ENCODE peak calls at places on chromosomes 5 and 9, in nine cellular contexts. C is astrocyte of the cerebellum, H is HL-60, P is AG04449, A is fibroblast of lung, Z is pancreas, S is GM10248, O is cardiac fibroblast, E is spleen. K is an unnamed sample.
A peak's percentile ranks its signal among the peaks of the same experiment; 100 is the strongest.

GRCh38 chr9:19404278-19405075 is 4.3 kb upstream of the ACER2 start:
- DNase-seq in C (no peak), H (no peak), P (no peak), A (no peak), Z (peak; percentile 35), S (no peak), O (no peak), E (no peak), K (no peak)

GRCh38 chr5:127442085-127442484 is 75.4 kb upstream of the PRRC1 start:
- DNase-seq in C (peak; percentile 18), H (no peak), P (no peak), A (no peak), Z (no peak), S (peak; percentile 18), O (peak; percentile 55), E (no peak), K (no peak)

GRCh38 chr5:171459839-171460238 is 40.4 kb downstream of the FGF18 start:
- DNase-seq in C (no peak), H (no peak), P (no peak), A (no peak), Z (no peak), S (no peak), O (no peak), E (no peak), K (no peak)

GRCh38 chr5:39420482-39421145 is 4.2 kb downstream of the DAB2 start:
- DNase-seq in C (peak; percentile 49), H (peak; percentile 16), P (no peak), A (peak; percentile 88), Z (peak; percentile 50), S (no peak), O (peak; percentile 86), E (no peak), K (no peak)

GRCh38 chr5:60822285-60822556 is 21.8 kb downstream of the ELOVL7 start:
- DNase-seq in C (no peak), H (no peak), P (no peak), A (no peak), Z (no peak), S (no peak), O (no peak), E (no peak), K (no peak)

GRCh38 chr5:15620501-15620900 is 120.5 kb downstream of the FBXL7 start:
- DNase-seq in C (peak; percentile 49), H (no peak), P (no peak), A (peak; percentile 91), Z (no peak), S (no peak), O (peak; percentile 79), E (no peak), K (no peak)

GRCh38 chr9:78919701-78920100 is 622.8 kb downstream of the PSAT1 start:
- DNase-seq in C (no peak), H (no peak), P (no peak), A (peak; percentile 74), Z (no peak), S (no peak), O (no peak), E (no peak), K (no peak)

GRCh38 chr9:77830618-77831285 is 182.6 kb upstream of the GNA14 start:
- DNase-seq in C (no peak), H (no peak), P (no peak), A (peak; percentile 42), Z (no peak), S (no peak), O (no peak), E (no peak), K (no peak)

DNA sequence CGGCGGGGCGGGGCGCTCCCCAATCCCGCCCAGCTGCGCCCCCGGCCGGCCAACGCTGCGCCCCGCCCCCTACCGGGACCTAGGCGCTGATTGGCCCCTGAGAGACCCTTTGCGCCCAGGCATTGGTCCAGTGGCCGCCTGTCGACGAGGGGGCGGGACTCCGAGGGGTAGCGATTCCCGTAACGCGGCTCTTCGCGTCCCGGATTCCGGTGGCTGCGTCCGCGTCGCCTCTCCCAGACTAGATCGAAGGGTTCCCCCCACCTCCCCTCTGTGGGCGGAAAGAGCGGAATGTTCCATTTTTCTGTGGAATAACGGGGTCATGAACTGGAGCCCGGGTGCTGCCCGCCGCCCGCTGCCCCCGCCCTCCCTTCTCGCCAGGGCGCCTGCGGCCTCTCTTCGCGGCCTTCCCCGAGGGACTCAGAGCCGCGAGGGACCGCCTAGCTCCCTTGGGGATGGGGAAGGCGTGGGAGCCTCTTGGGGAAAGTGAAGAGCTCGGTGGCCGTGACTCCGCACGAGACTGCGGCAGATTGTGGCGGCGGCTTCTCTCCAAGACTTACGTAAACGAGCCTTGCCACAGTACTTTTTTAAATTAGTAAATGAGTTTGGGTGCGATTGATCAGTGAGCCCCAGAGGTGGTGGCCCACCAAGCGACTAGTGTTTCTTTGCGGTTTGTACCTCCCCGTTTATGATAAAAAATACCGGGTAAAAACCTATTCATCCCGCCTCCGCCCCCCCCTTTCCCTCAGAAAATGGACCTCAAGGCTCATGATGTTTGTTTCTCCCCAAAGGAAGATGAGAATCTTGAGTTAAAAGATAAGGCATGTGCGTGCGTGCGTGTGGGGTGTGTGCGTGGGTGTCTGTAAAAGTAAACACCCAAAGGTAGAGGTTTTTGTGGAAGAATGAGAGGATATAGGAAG is 493 bp upstream of the IL6ST start:
- DNase-seq in C (peak; percentile 89), H (peak; percentile 55), P (no peak), A (peak; percentile 95), Z (peak; percentile 98), S (peak; percentile 99), O (peak; percentile 97), E (peak; percentile 97), K (peak; percentile 96)
- TF ChIP-seq CTCF in C (no peak), H (no peak), P (peak; percentile 16), A (no peak), Z (peak; percentile 17), S (peak; percentile 7), O (no peak), E (peak; percentile 48), K (no peak)

GRCh38 chr5:59346987-59347386 is 546.5 kb downstream of the PDE4D start:
- DNase-seq in C (no peak), H (no peak), P (no peak), A (peak; percentile 53), Z (no peak), S (no peak), O (no peak), E (no peak), K (no peak)

GRCh38 chr5:59354274-59354673 is 539.3 kb downstream of the PDE4D start:
- DNase-seq in C (no peak), H (no peak), P (no peak), A (no peak), Z (no peak), S (no peak), O (no peak), E (no peak), K (no peak)

GRCh38 chr5:59348189-59348588 is 545.3 kb downstream of the PDE4D start:
- DNase-seq in C (no peak), H (no peak), P (no peak), A (no peak), Z (no peak), S (no peak), O (no peak), E (no peak), K (no peak)

GRCh38 chr5:59354811-59355210 is 538.7 kb downstream of the PDE4D start:
- DNase-seq in C (no peak), H (no peak), P (no peak), A (no peak), Z (no peak), S (no peak), O (no peak), E (no peak), K (no peak)

DNA sequence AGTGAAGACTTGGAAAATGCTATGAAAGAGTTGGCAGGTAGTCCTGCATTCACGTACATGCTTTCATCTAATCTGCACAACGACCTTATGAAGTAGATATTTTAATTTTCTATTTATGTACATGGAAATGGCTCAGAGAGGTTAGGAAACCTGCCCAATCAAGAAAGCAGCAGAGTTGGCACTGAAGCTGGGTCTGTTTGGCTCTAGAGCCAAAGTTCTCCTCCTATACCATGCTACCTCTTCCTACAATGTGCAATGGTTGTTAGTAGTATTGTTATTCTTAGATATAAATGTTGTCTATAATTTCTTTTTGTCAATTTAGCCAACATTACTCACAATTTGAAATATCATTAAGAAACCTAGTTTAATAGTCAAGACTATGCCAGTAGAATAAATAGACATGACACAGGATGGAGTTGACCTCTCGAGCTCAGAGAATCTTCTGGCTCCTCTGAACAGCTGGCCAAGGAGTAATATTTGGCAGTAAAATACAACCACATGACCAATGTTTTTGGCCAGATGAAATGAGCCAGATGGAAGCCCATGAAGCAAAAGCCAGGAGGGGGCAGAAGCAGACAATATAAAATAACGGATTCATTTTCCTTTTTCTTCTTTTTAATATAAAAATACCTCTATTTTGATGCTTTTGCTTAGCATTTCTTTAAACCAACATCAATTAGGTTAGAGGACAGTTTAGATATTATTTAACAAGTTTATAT is 542.3 kb downstream of the PDE4D start:
- DNase-seq in C (peak; percentile 12), H (no peak), P (no peak), A (peak; percentile 36), Z (no peak), S (no peak), O (peak; percentile 35), E (no peak), K (no peak)
- TF ChIP-seq CTCF in C (peak; percentile 22), H (no peak), P (no peak), A (peak; percentile 25), Z (no peak), S (no peak), O (no peak), E (peak; percentile 17), K (no peak)

GRCh38 chr9:27548055-27548741 is 18.6 kb upstream of the MOB3B start:
- DNase-seq in C (no peak), H (no peak), P (no peak), A (no peak), Z (no peak), S (no peak), O (peak; percentile 65), E (no peak), K (no peak)
- TF ChIP-seq CTCF in C (peak; percentile 41), H (no peak), P (peak; percentile 7), A (peak; percentile 50), Z (no peak), S (peak; percentile 31), O (peak; percentile 46), E (peak; percentile 54), K (peak; percentile 52)

GRCh38 chr5:173595826-173596225 is 20.6 kb downstream of the BOD1 start:
- DNase-seq in C (no peak), H (no peak), P (no peak), A (no peak), Z (no peak), S (no peak), O (no peak), E (no peak), K (no peak)

GRCh38 chr5:173594061-173594460 is 22.4 kb downstream of the BOD1 start:
- DNase-seq in C (no peak), H (no peak), P (no peak), A (no peak), Z (no peak), S (no peak), O (peak; percentile 45), E (no peak), K (no peak)

GRCh38 chr5:173590436-173591299 is 25.8 kb downstream of the BOD1 start:
- DNase-seq in C (no peak), H (no peak), P (no peak), A (no peak), Z (no peak), S (no peak), O (no peak), E (no peak), K (no peak)

GRCh38 chr5:173591300-173591622 is 25.2 kb downstream of the BOD1 start:
- DNase-seq in C (no peak), H (no peak), P (no peak), A (peak; percentile 16), Z (no peak), S (no peak), O (no peak), E (no peak), K (no peak)

DNA sequence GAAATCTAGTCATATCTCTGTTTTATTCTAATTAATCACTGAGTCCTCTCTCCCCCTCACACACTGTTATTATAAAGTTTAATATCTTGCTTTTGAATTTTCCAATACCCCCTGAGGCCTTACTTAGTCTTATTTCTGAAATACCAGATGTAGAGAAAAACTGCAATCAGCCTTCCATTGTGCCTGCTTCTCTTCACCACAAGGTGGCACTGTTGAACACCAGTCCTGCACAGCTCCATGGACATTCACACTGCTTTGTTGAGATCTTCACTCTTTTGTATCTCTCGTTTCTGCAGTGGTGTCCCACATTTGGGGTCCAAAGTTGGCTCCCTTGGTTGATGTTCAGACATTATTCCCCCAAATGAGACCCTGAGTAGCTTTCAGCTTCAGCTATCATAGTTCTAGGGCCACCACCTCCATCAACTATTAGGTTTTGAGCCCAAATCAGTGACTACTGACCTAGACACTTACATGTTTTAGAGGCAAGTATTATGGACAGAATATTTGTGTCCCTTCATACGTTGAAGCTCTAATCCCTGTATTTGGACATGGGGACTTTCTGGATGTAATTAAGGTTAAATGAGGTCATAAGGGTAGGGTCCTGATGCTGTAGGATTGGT is 24.3 kb downstream of the BOD1 start:
- DNase-seq in C (no peak), H (no peak), P (no peak), A (no peak), Z (no peak), S (no peak), O (peak; percentile 37), E (no peak), K (peak; percentile 31)
- TF ChIP-seq CTCF in C (peak; percentile 44), H (peak; percentile 54), P (peak; percentile 37), A (peak; percentile 44), Z (peak; percentile 16), S (no peak), O (peak; percentile 58), E (peak; percentile 20), K (peak; percentile 82)

K was measured in activated CD8-positive, alpha-beta T cell treated with anti-CD3 and anti-CD28 coated beads for 36 hours.